ENCODE peak calls at places on chromosomes 11 and 22, in four cellular contexts. E, Q, X and N are unnamed samples.
A peak's percentile ranks its signal among the peaks of the same experiment; 100 is the strongest.

GRCh38 chr11:69907611-69908010 is 88.4 kb upstream of the FGF3 start:
- DNase-seq in E (no peak), X (no peak), Q (no peak), N (no peak)

GRCh38 chr11:69240332-69241074 is 53.5 kb upstream of the MYEOV start:
- DNase-seq in Q (no peak), E (peak; percentile 62), X (no peak), N (no peak)

GRCh38 chr22:48899523-48900326 is 927.9 kb downstream of the BRD1 start:
- DNase-seq in X (no peak), E (no peak), Q (no peak), N (no peak)

GRCh38 chr11:99352642-99353041 is 331.9 kb downstream of the CNTN5 start:
- DNase-seq in X (no peak), E (no peak), Q (no peak), N (no peak)

GRCh38 chr11:23278121-23278520 is 417.8 kb upstream of the CCDC179 start:
- DNase-seq in E (no peak), Q (no peak), X (no peak), N (no peak)

GRCh38 chr11:27471067-27471587 is 1.5 kb downstream of the LGR4 start:
- DNase-seq in X (peak; percentile 21), E (peak; percentile 51), Q (peak; percentile 41), N (peak; percentile 11)

GRCh38 chr22:25545677-25546076 is 18.8 kb upstream of the GRK3 start:
- DNase-seq in E (no peak), X (no peak), Q (no peak), N (peak; percentile 8)

GRCh38 chr11:83033972-83034672 is 37.6 kb downstream of the RAB30 start:
- DNase-seq in X (no peak), Q (no peak), E (peak; percentile 31), N (no peak)

GRCh38 chr11:77301510-77301909 is at the start of gene GDPD4:
- DNase-seq in Q (no peak), E (peak; percentile 45), X (no peak), N (peak; percentile 32)

GRCh38 chr11:2738551-2739431 is 39.0 kb upstream of the KCNQ1OT1 start:
- DNase-seq in Q (no peak), X (no peak), E (no peak), N (peak; percentile 68)

GRCh38 chr11:35009191-35009940 is 92.9 kb downstream of the PDHX start:
- DNase-seq in E (no peak), X (peak; percentile 44), Q (peak; percentile 92), N (no peak)

GRCh38 chr11:83119216-83119615 is 37.7 kb upstream of the PCF11 start:
- DNase-seq in X (no peak), E (no peak), Q (no peak), N (no peak)

GRCh38 chr11:7603031-7603781 is 70.1 kb downstream of the CYB5R2 start:
- DNase-seq in X (no peak), E (no peak), Q (no peak), N (no peak)

GRCh38 chr11:37502202-37502601 is 904.2 kb upstream of the RAG2 start:
- DNase-seq in E (no peak), X (no peak), Q (no peak), N (no peak)

GRCh38 chr22:22670076-22670795 is 25.8 kb downstream of the GGTLC2 start:
- DNase-seq in E (no peak), Q (no peak), X (no peak), N (no peak)

GRCh38 chr11:2515401-2516275 is 70.8 kb downstream of the KCNQ1 start:
- DNase-seq in Q (no peak), X (no peak), E (no peak), N (no peak)

GRCh38 chr11:35424157-35424945 is 5.0 kb upstream of the SLC1A2 start:
- DNase-seq in X (no peak), Q (no peak), E (no peak), N (no peak)

GRCh38 chr11:72702096-72702495 is 27.9 kb upstream of the PDE2A start:
- DNase-seq in Q (no peak), E (no peak), X (no peak), N (no peak)

GRCh38 chr22:17267661-17268330 is 48.6 kb upstream of the ADA2 start:
- DNase-seq in Q (no peak), E (peak; percentile 43), X (no peak), N (no peak)

GRCh38 chr11:10444725-10445286 is 10.3 kb upstream of the AMPD3 start:
- DNase-seq in X (no peak), Q (no peak), E (no peak), N (peak; percentile 42)

GRCh38 chr22:20405931-20406685 is 12.2 kb downstream of the ZNF74 start:
- DNase-seq in Q (no peak), X (no peak), E (no peak), N (peak; percentile 33)

GRCh38 chr11:83744620-83745192 is 458.5 kb upstream of the CCDC90B start:
- DNase-seq in E (no peak), X (no peak), Q (no peak), N (no peak)

GRCh38 chr22:19559324-19559811 is 35.2 kb upstream of the CLDN5 start:
- DNase-seq in Q (no peak), E (peak; percentile 61), X (no peak), N (peak; percentile 58)

GRCh38 chr22:26553056-26553752 is 36.7 kb downstream of the TPST2 start:
- DNase-seq in E (no peak), X (no peak), Q (peak; percentile 37), N (no peak)

GRCh38 chr22:38490915-38491314 is 15.2 kb downstream of the DDX17 start:
- DNase-seq in Q (peak; percentile 40), E (no peak), X (peak; percentile 83), N (no peak)

GRCh38 chr22:29550005-29550404 is 3.6 kb downstream of the THOC5 start:
- DNase-seq in X (no peak), Q (no peak), E (no peak), N (no peak)

GRCh38 chr11:43856988-43857387 is 23.6 kb upstream of the ALKBH3 start:
- DNase-seq in E (no peak), X (no peak), Q (no peak), N (no peak)

GRCh38 chr11:125886997-125887372 is 483 bp upstream of the HYLS1 start:
- DNase-seq in Q (peak; percentile 67), E (peak; percentile 70), X (no peak), N (no peak)

GRCh38 chr11:17599460-17599925 is 52.4 kb downstream of the OTOG start:
- DNase-seq in Q (no peak), E (no peak), X (no peak), N (no peak)

GRCh38 chr22:27839261-27839660 is 37.7 kb upstream of the MN1 start:
- DNase-seq in X (no peak), Q (no peak), E (no peak), N (no peak)

GRCh38 chr11:21056644-21057043 is 387.3 kb downstream of the NELL1 start:
- DNase-seq in Q (no peak), X (no peak), E (no peak), N (no peak)

GRCh38 chr11:110085255-110085838 is 7.8 kb upstream of the ZC3H12C start:
- DNase-seq in Q (no peak), E (no peak), X (no peak), N (no peak)

GRCh38 chr22:44127353-44127752 is 53.4 kb upstream of the PARVG start:
- DNase-seq in X (no peak), E (no peak), Q (no peak), N (no peak)
- TF ChIP-seq JUNB in X (no peak), E (no peak), Q (no peak), N (no peak)

GRCh38 chr11:111441443-111441842 is 62.4 kb upstream of the POU2AF1 start:
- DNase-seq in Q (peak; percentile 42), E (no peak), X (no peak), N (no peak)
- TF ChIP-seq JUNB in Q (no peak), E (no peak), X (no peak), N (no peak)

DNA sequence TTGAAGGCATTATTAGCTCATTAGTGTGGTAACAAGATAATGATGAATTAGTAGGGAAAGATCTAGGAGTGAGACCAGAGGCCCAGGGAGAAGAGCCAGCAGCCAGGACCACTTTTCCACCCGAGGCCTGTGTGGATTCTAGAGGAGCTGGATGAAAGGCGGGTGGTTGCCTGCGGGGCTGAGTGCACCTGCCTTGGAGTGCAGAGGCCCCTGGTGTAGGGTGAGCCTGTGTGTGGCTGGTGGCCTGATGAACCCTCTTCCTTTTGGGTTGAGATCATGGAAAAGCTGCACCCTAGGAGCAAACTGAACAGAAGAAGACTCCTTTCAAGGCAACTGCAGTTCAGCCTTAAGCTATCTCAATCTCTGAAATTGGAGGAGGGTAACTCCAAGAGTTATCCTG is 5.9 kb upstream of the TP53AIP1 start:
- DNase-seq in X (no peak), Q (no peak), E (peak; percentile 61), N (no peak)
- TF ChIP-seq JUNB in X (no peak), Q (no peak), E (no peak), N (no peak)

DNA sequence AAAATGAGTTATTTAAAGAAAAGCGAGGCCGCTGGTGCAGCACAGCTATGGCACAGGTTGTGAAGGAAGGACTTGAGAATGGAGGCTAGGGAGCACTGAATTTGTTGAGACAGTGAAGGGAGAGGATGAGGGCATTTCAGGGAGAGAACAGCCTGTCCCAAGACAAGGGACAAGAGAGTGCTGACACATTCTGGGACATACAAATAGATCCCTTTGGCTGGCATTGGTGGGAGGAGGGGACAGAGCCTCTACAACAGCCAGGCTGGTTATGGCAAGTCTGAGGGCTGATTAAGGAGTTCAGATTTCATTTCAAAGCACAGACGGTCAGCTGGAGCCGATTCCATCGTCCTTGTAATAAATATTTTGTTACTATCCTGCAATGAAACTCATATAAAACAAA is 1.7 kb upstream of the SLC29A2 start:
- DNase-seq in E (no peak), X (no peak), Q (no peak), N (no peak)
- TF ChIP-seq JUNB in E (no peak), X (no peak), Q (no peak), N (no peak)

DNA sequence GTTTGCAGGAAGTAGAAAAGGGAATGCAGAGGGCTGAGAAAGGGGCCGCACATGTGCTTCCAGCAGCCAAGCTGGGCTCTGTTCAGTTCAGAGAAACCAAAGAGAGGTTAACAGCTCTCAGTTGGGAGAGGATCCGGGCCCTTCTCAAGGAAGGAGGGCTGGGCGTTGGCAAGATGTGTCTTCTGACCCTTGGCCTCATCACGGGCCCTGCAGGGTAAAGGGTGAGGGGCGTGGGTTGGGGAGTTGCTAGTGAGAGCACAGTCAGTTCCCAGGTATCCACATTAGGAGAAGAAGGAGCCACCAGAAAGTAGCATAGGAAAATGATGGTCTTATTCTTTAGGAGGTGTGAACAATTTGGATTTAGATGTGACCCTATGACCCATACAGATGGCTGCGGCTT is 73.0 kb downstream of the OSBP2 start:
- DNase-seq in E (no peak), Q (no peak), X (no peak), N (no peak)
- TF ChIP-seq JUNB in E (no peak), Q (no peak), X (no peak), N (no peak)